ENCODE peak calls at places on chromosome X, in seven cellular contexts. P, Q, H, A, J, U and N are unnamed samples. For H3K9me3, the result is how much of the 10 kb centered on the place peaks cover.

GRCh38 chrX:97843200-97843811 is 959.6 kb downstream of the RPA4 start:
- DNase-seq in P (peak), Q (no peak), H (no peak), A (no peak), J (no peak), U (peak), N (no peak)

GRCh38 chrX:21974011-21974385 is 33.5 kb downstream of the SMS start:
- DNase-seq in P (no peak), Q (no peak), H (no peak), A (no peak), J (peak), U (no peak), N (no peak)

GRCh38 chrX:119604778-119605177 is 1.4 kb downstream of the NKRF start:
- DNase-seq in P (no peak), Q (no peak), H (no peak), A (no peak), J (no peak), U (peak), N (no peak)

GRCh38 chrX:133840415-133840814 is 145.0 kb downstream of the GPC3 start:
- DNase-seq in P (no peak), Q (no peak), H (no peak), A (no peak), J (no peak), U (no peak), N (no peak)

GRCh38 chrX:3465017-3465416 is 118.6 kb upstream of the MXRA5 start:
- DNase-seq in P (no peak), Q (no peak), H (no peak), A (no peak), J (no peak), U (no peak), N (no peak)

GRCh38 chrX:110346681-110347080 is 12.0 kb upstream of the RTL9 start:
- DNase-seq in P (no peak), Q (peak), H (no peak), A (no peak), J (no peak), U (peak), N (peak)

GRCh38 chrX:1481636-1482529 is 29.2 kb upstream of the ASMTL start:
- DNase-seq in P (peak), Q (peak), H (peak), A (peak), J (peak), U (peak), N (peak)

GRCh38 chrX:11770320-11770719 is 12.3 kb downstream of the MSL3 start:
- DNase-seq in P (no peak), Q (peak), H (peak), A (peak), J (peak), U (peak), N (no peak)

GRCh38 chrX:69365349-69365748 is 138.8 kb upstream of the NALF2 start:
- DNase-seq in P (no peak), Q (no peak), H (no peak), A (no peak), J (no peak), U (no peak), N (no peak)

GRCh38 chrX:14003876-14004425 is 25.7 kb downstream of the GEMIN8 start:
- DNase-seq in P (no peak), Q (no peak), H (no peak), A (no peak), J (no peak), U (no peak), N (no peak)

GRCh38 chrX:45479196-45479834 is 278.6 kb upstream of the DIPK2B start:
- DNase-seq in P (no peak), Q (no peak), H (peak), A (no peak), J (no peak), U (no peak), N (no peak)

GRCh38 chrX:25144043-25144940 is 128.5 kb upstream of the ARX start:
- DNase-seq in P (peak), Q (peak), H (peak), A (peak), J (peak), U (peak), N (peak)

DNA sequence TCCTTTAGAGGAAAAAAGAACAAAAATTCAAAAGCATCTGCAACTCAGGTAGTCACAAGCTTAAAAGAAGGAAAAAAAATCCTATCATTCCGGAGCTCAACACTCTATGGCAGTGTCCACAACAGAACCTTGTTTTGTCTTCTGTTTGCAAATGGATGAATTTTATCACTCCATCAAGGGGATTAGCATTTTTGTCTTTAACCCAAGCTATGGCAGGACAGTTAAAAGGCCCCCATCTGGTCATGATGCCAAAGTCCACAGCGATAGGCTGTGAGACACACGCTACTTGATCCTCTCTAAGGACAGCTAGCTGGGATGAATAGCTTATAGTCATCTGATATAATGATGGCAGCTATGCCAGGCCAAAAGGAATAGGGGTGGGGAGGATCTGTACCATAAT is 16.6 kb downstream of the AMER1 start:
- DNase-seq in P (no peak), Q (no peak), H (no peak), A (peak), J (no peak), U (no peak), N (no peak)
- H3K9me3 ChIP-seq in P (under half), Q (under half), H (under half), A (under half), J (under half), U (under half), N (under half)

GRCh38 chrX:53223068-53223693 is 1.8 kb downstream of the KDM5C start:
- DNase-seq in P (no peak), Q (no peak), H (peak), A (no peak), J (no peak), U (peak), N (no peak)

GRCh38 chrX:53224860-53225797 is at the start of gene KDM5C:
- DNase-seq in P (peak), Q (peak), H (peak), A (peak), J (peak), U (peak), N (peak)

GRCh38 chrX:53230116-53230515 is 5.1 kb upstream of the KDM5C start:
- DNase-seq in P (no peak), Q (no peak), H (no peak), A (no peak), J (no peak), U (no peak), N (no peak)

GRCh38 chrX:53227224-53227765 is 2.3 kb upstream of the KDM5C start:
- DNase-seq in P (no peak), Q (no peak), H (no peak), A (no peak), J (no peak), U (no peak), N (no peak)

DNA sequence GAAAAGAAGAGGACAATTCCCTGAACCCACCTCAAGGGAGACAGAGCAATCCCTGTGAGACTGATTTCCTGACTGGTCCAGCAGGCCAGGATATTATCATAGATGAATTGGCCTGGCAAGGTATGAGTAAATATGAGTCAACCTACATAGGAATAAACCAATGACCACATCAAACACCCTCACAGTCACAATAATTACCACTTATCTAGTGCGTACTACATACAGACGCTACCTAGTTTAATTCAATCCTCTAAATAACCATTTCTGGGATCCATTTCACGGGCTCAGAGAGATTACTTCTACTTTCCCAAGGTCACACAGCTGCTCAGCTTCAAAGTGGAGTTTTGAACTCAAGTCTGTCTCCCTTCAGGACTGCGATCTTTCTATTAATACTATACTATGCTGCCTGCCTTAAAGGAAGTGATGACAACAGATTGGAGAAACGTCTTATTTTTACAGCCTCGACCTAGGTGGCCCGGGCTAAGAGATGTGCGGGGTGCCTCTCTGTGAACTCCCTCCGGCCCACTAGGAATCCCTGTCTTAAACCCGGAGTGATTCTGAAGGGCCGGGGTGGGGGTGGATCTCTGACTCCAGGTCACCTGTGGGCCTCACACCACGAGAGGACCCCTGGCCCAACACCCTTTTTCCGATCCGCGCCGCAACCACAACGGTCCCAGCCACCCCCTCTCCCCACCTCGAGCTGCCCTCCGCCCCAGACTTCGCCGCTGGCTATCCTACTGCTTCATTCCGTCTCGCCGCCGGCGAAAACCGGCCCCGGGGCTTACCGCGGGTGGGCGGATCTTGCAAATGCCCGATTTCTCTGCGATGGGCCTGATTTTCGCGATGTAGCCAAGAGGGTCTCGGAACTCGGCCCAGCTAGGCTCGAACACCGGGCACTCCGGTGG is 800 bp downstream of the KDM5C start:
- DNase-seq in P (no peak), Q (no peak), H (peak), A (peak), J (no peak), U (no peak), N (no peak)
- TF ChIP-seq POLR2A in P (no peak), Q (no peak), H (no peak), A (no peak), J (no peak), U (no peak), N (no peak)

GRCh38 chrX:120874678-120875557 is 748 bp downstream of the CT47B1 start:
- DNase-seq in P (peak), Q (no peak), H (no peak), A (no peak), J (no peak), U (no peak), N (no peak)
- H3K9me3 ChIP-seq in P (under half), Q (under half), H (under half), A (under half), J (under half), U (under half), N (under half)

GRCh38 chrX:129843459-129844306 is at the start of gene ZDHHC9:
- DNase-seq in P (peak), Q (peak), H (peak), A (peak), J (peak), U (peak), N (peak)
- TF ChIP-seq POLR2A in P (peak), Q (peak), H (peak), A (peak), J (peak), U (peak), N (peak)

GRCh38 chrX:153657161-153657560 is 10.2 kb downstream of the DUSP9 start:
- DNase-seq in P (peak), Q (no peak), H (no peak), A (no peak), J (no peak), U (no peak), N (peak)

GRCh38 chrX:153649915-153650782 is 3.1 kb downstream of the DUSP9 start:
- DNase-seq in P (peak), Q (no peak), H (no peak), A (no peak), J (no peak), U (no peak), N (peak)

GRCh38 chrX:153650959-153651358 is 4.0 kb downstream of the DUSP9 start:
- DNase-seq in P (no peak), Q (no peak), H (no peak), A (no peak), J (no peak), U (no peak), N (no peak)

GRCh38 chrX:153651540-153652079 is 4.6 kb downstream of the DUSP9 start:
- DNase-seq in P (peak), Q (no peak), H (peak), A (peak), J (no peak), U (no peak), N (no peak)

GRCh38 chrX:153653556-153653955 is 6.6 kb downstream of the DUSP9 start:
- DNase-seq in P (no peak), Q (no peak), H (no peak), A (no peak), J (no peak), U (no peak), N (no peak)
- H3K9me3 ChIP-seq in P (under half), Q (under half), H (under half), A (under half), J (under half), U (under half), N (under half)